ENCODE peak calls at places on chromosomes 1 and 21, in seven cellular contexts. One of them, this sample, is unnamed.

GRCh38 chr21:19603011-19603593 is 1199.5 kb upstream of the TMPRSS15 start:
- DNase-seq in colonic mucosa: no peak
- DNase-seq in prostate gland: no peak
- DNase-seq in left ventricle myocardium inferior: no peak
- DNase-seq in tibial nerve: no peak
- DNase-seq in OCI-LY7: no peak
- DNase-seq in mammary epithelial cell: no peak
- DNase-seq in this sample: peak; percentile 52

GRCh38 chr1:208174736-208175507 is 69.3 kb downstream of the PLXNA2 start:
- DNase-seq in tibial nerve: no peak
- DNase-seq in mammary epithelial cell: no peak
- DNase-seq in colonic mucosa: no peak
- DNase-seq in prostate gland: no peak
- DNase-seq in left ventricle myocardium inferior: no peak
- DNase-seq in OCI-LY7: no peak
- DNase-seq in this sample: peak; percentile 88

GRCh38 chr1:15139654-15140350 is 13.7 kb upstream of the TMEM51 start:
- DNase-seq in mammary epithelial cell: peak; percentile 43
- DNase-seq in tibial nerve: no peak
- DNase-seq in colonic mucosa: no peak
- DNase-seq in prostate gland: no peak
- DNase-seq in left ventricle myocardium inferior: peak; percentile 22
- DNase-seq in OCI-LY7: no peak
- DNase-seq in this sample: peak; percentile 51

GRCh38 chr1:116751626-116752025 is 2.6 kb upstream of the CD2 start:
- DNase-seq in tibial nerve: no peak
- DNase-seq in prostate gland: no peak
- DNase-seq in colonic mucosa: no peak
- DNase-seq in mammary epithelial cell: no peak
- DNase-seq in OCI-LY7: no peak
- DNase-seq in left ventricle myocardium inferior: no peak
- DNase-seq in this sample: no peak

GRCh38 chr1:45654540-45655280 is 30.9 kb upstream of the CCDC17 start:
- DNase-seq in OCI-LY7: no peak
- DNase-seq in tibial nerve: no peak
- DNase-seq in prostate gland: no peak
- DNase-seq in mammary epithelial cell: peak; percentile 74
- DNase-seq in left ventricle myocardium inferior: no peak
- DNase-seq in colonic mucosa: no peak
- DNase-seq in this sample: no peak

GRCh38 chr1:54885863-54886723 is 902 bp downstream of the DHCR24 start:
- DNase-seq in colonic mucosa: peak; percentile 84
- DNase-seq in OCI-LY7: peak; percentile 30
- DNase-seq in mammary epithelial cell: peak; percentile 77
- DNase-seq in left ventricle myocardium inferior: no peak
- DNase-seq in prostate gland: peak; percentile 52
- DNase-seq in tibial nerve: no peak
- DNase-seq in this sample: no peak

GRCh38 chr1:85278853-85279314 is 2.5 kb upstream of the BCL10 start:
- DNase-seq in tibial nerve: no peak
- DNase-seq in prostate gland: peak; percentile 65
- DNase-seq in mammary epithelial cell: peak; percentile 92
- DNase-seq in left ventricle myocardium inferior: no peak
- DNase-seq in OCI-LY7: no peak
- DNase-seq in colonic mucosa: peak; percentile 86
- DNase-seq in this sample: no peak

GRCh38 chr1:214445846-214446614 is 105.4 kb downstream of the PTPN14 start:
- DNase-seq in colonic mucosa: no peak
- DNase-seq in OCI-LY7: no peak
- DNase-seq in tibial nerve: no peak
- DNase-seq in mammary epithelial cell: peak; percentile 78
- DNase-seq in prostate gland: no peak
- DNase-seq in left ventricle myocardium inferior: no peak
- DNase-seq in this sample: peak; percentile 88

GRCh38 chr1:119320100-119320499 is 48.5 kb upstream of the HAO2 start:
- DNase-seq in left ventricle myocardium inferior: no peak
- DNase-seq in OCI-LY7: no peak
- DNase-seq in mammary epithelial cell: no peak
- DNase-seq in colonic mucosa: no peak
- DNase-seq in prostate gland: no peak
- DNase-seq in tibial nerve: no peak
- DNase-seq in this sample: no peak

GRCh38 chr1:227416156-227416865 is 98.0 kb upstream of the CDC42BPA start:
- DNase-seq in tibial nerve: no peak
- DNase-seq in left ventricle myocardium inferior: no peak
- DNase-seq in colonic mucosa: no peak
- DNase-seq in prostate gland: no peak
- DNase-seq in mammary epithelial cell: peak; percentile 23
- DNase-seq in OCI-LY7: no peak
- DNase-seq in this sample: no peak

GRCh38 chr1:218249757-218250156 is 35.3 kb upstream of the RRP15 start:
- DNase-seq in mammary epithelial cell: no peak
- DNase-seq in prostate gland: no peak
- DNase-seq in colonic mucosa: no peak
- DNase-seq in tibial nerve: no peak
- DNase-seq in left ventricle myocardium inferior: no peak
- DNase-seq in OCI-LY7: no peak
- DNase-seq in this sample: no peak

GRCh38 chr1:32291145-32291707 is 657 bp upstream of the HDAC1 start:
- DNase-seq in mammary epithelial cell: peak; percentile 61
- DNase-seq in prostate gland: no peak
- DNase-seq in tibial nerve: no peak
- DNase-seq in OCI-LY7: no peak
- DNase-seq in left ventricle myocardium inferior: no peak
- DNase-seq in colonic mucosa: no peak
- DNase-seq in this sample: no peak

GRCh38 chr1:7085521-7085920 is 300.3 kb downstream of the CAMTA1 start:
- DNase-seq in prostate gland: no peak
- DNase-seq in left ventricle myocardium inferior: no peak
- DNase-seq in OCI-LY7: no peak
- DNase-seq in colonic mucosa: no peak
- DNase-seq in mammary epithelial cell: no peak
- DNase-seq in tibial nerve: no peak
- DNase-seq in this sample: no peak

GRCh38 chr1:2783435-2784397 is 17.8 kb downstream of the TTC34 start:
- DNase-seq in left ventricle myocardium inferior: no peak
- DNase-seq in OCI-LY7: no peak
- DNase-seq in mammary epithelial cell: no peak
- DNase-seq in colonic mucosa: peak; percentile 8
- DNase-seq in tibial nerve: no peak
- DNase-seq in prostate gland: no peak
- DNase-seq in this sample: no peak

GRCh38 chr1:108194051-108194450 is 6.1 kb downstream of the SLC25A24 start:
- DNase-seq in mammary epithelial cell: no peak
- DNase-seq in OCI-LY7: no peak
- DNase-seq in left ventricle myocardium inferior: no peak
- DNase-seq in colonic mucosa: no peak
- DNase-seq in tibial nerve: no peak
- DNase-seq in prostate gland: no peak
- DNase-seq in this sample: no peak

DNA sequence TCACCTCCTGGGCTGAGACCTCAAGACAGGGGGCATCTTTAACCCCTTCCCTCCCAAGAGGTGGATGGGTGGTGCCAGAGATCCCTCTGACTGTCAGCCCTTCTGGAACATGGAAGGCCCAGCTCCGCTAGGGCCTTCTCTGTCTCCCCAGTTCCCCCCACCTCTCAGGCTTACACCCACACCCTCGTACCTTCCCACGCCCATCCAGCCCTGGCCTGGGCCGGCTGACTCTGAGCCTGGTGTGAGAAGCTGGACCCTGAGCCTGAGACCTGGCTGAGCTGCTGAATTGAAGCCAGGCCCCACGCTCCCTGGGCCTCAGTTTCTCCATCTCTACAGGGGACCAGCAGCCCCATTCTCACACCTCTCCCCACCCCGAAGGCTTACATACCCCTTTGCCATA is 5.4 kb downstream of the EPHA2 start:
- DNase-seq in colonic mucosa: no peak
- DNase-seq in OCI-LY7: no peak
- DNase-seq in left ventricle myocardium inferior: no peak
- DNase-seq in prostate gland: no peak
- DNase-seq in mammary epithelial cell: no peak
- DNase-seq in tibial nerve: no peak
- DNase-seq in this sample: no peak
- H3K4me1 ChIP-seq in colonic mucosa: peaks cover 6% of the 10 kb centered on the region
- H3K4me1 ChIP-seq in OCI-LY7: peaks cover 11% of the 10 kb centered on the region
- H3K4me1 ChIP-seq in left ventricle myocardium inferior: peaks cover 98% of the 10 kb centered on the region
- H3K4me1 ChIP-seq in prostate gland: peaks cover 1% of the 10 kb centered on the region
- H3K4me1 ChIP-seq in mammary epithelial cell: peaks cover 61% of the 10 kb centered on the region
- H3K4me1 ChIP-seq in tibial nerve: peaks cover 59% of the 10 kb centered on the region
- H3K4me1 ChIP-seq in this sample: peaks cover 60% of the 10 kb centered on the region

GRCh38 chr1:46689326-46689725 is 17.7 kb downstream of the TEX38 start:
- DNase-seq in left ventricle myocardium inferior: no peak
- DNase-seq in colonic mucosa: peak; percentile 27
- DNase-seq in tibial nerve: no peak
- DNase-seq in OCI-LY7: no peak
- DNase-seq in mammary epithelial cell: no peak
- DNase-seq in prostate gland: no peak
- DNase-seq in this sample: peak; percentile 54

GRCh38 chr1:46689897-46690296 is 18.2 kb downstream of the TEX38 start:
- DNase-seq in prostate gland: no peak
- DNase-seq in colonic mucosa: no peak
- DNase-seq in left ventricle myocardium inferior: no peak
- DNase-seq in tibial nerve: no peak
- DNase-seq in OCI-LY7: no peak
- DNase-seq in mammary epithelial cell: no peak
- DNase-seq in this sample: no peak

GRCh38 chr1:46692806-46693770 is 21.4 kb downstream of the TEX38 start:
- DNase-seq in tibial nerve: no peak
- DNase-seq in prostate gland: no peak
- DNase-seq in OCI-LY7: no peak
- DNase-seq in colonic mucosa: no peak
- DNase-seq in left ventricle myocardium inferior: no peak
- DNase-seq in mammary epithelial cell: no peak
- DNase-seq in this sample: no peak

GRCh38 chr1:46691997-46692790 is 20.5 kb downstream of the TEX38 start:
- DNase-seq in OCI-LY7: no peak
- DNase-seq in tibial nerve: no peak
- DNase-seq in prostate gland: no peak
- DNase-seq in colonic mucosa: no peak
- DNase-seq in left ventricle myocardium inferior: no peak
- DNase-seq in mammary epithelial cell: no peak
- DNase-seq in this sample: no peak

DNA sequence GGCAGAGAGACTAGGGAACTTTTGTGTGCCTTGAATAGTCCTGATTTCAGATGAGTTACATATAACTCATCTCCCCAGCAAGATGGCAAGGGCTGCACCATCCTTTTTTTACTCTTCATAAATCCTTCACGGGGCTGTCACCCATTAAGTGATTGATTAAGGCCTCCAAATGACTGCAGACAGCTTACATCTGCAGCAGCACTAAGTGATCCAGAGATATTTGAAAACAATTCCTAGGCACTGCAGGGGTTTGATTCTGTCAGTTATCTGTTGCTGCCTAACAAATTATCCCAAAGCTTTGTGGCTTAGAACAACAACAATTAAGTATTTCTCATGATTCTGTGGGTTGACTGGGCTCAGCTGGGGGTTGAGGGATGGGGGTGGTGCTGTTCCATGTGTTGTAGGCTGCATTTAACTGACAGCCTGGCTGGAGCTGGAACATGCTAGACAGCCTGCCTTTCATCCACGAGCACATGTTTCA is 19.3 kb downstream of the TEX38 start:
- DNase-seq in colonic mucosa: no peak
- DNase-seq in mammary epithelial cell: no peak
- DNase-seq in prostate gland: no peak
- DNase-seq in OCI-LY7: no peak
- DNase-seq in left ventricle myocardium inferior: no peak
- DNase-seq in tibial nerve: no peak
- DNase-seq in this sample: no peak
- H3K4me1 ChIP-seq in colonic mucosa: peaks cover 10% of the 10 kb centered on the region
- H3K4me1 ChIP-seq in mammary epithelial cell: no peaks in the 10 kb centered on the region
- H3K4me1 ChIP-seq in prostate gland: peaks cover 20% of the 10 kb centered on the region
- H3K4me1 ChIP-seq in OCI-LY7: no peaks in the 10 kb centered on the region
- H3K4me1 ChIP-seq in left ventricle myocardium inferior: peaks cover 50% of the 10 kb centered on the region
- H3K4me1 ChIP-seq in tibial nerve: no peaks in the 10 kb centered on the region
- H3K4me1 ChIP-seq in this sample: peaks cover 11% of the 10 kb centered on the region

DNA sequence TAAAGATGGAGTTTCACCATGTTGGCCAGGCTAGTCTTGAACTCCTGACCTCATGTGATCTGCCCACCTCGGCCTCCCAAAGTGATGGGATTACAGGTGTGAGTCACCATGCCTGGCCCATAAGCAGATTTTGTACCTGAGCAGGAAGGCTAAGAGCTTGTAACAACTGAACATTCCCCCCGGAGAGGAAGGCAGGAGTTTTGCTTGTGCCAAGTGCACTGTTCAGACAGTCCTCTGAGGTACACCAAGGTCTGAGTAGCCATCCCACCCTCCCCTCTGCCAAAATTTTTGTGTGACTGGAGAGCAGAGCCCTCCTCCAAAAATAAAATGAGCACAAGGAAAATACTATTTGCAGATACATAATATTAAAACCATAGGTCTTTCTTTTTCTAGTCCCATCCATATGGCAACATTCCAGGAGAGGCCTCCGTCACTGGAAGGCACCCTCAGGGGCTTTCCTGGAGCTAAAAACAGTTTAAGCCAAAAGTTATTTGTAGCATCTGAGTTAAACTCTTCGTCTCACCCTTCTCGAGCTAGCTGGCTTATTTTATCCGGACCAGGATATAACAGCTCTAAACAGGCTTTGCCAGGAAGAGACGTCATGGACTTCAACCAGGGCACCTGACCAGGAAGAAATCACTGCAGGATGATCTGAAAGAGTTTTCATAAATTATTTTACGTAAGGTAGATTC is 27.2 kb downstream of the CAPN2 start:
- DNase-seq in tibial nerve: no peak
- DNase-seq in OCI-LY7: no peak
- DNase-seq in left ventricle myocardium inferior: no peak
- DNase-seq in colonic mucosa: peak; percentile 67
- DNase-seq in mammary epithelial cell: peak; percentile 32
- DNase-seq in prostate gland: peak; percentile 46
- DNase-seq in this sample: no peak
- H3K4me1 ChIP-seq in tibial nerve: no peaks in the 10 kb centered on the region
- H3K4me1 ChIP-seq in OCI-LY7: no peaks in the 10 kb centered on the region
- H3K4me1 ChIP-seq in left ventricle myocardium inferior: peaks cover 95% of the 10 kb centered on the region
- H3K4me1 ChIP-seq in colonic mucosa: peaks cover 21% of the 10 kb centered on the region
- H3K4me1 ChIP-seq in mammary epithelial cell: peaks cover 37% of the 10 kb centered on the region
- H3K4me1 ChIP-seq in prostate gland: peaks cover 11% of the 10 kb centered on the region
- H3K4me1 ChIP-seq in this sample: peaks cover 37% of the 10 kb centered on the region

GRCh38 chr1:28259935-28260802 is 851 bp downstream of the SESN2 start:
- DNase-seq in prostate gland: peak; percentile 84
- DNase-seq in mammary epithelial cell: peak; percentile 87
- DNase-seq in OCI-LY7: no peak
- DNase-seq in colonic mucosa: peak; percentile 78
- DNase-seq in tibial nerve: no peak
- DNase-seq in left ventricle myocardium inferior: peak; percentile 79
- DNase-seq in this sample: peak; percentile 83

GRCh38 chr1:28257736-28258135 is 1.6 kb upstream of the SESN2 start:
- DNase-seq in prostate gland: no peak
- DNase-seq in tibial nerve: no peak
- DNase-seq in colonic mucosa: no peak
- DNase-seq in OCI-LY7: no peak
- DNase-seq in left ventricle myocardium inferior: no peak
- DNase-seq in mammary epithelial cell: no peak
- DNase-seq in this sample: no peak

GRCh38 chr1:28259252-28259934 is at the start of gene SESN2:
- DNase-seq in colonic mucosa: peak; percentile 100
- DNase-seq in mammary epithelial cell: peak; percentile 99
- DNase-seq in OCI-LY7: peak; percentile 100
- DNase-seq in prostate gland: peak; percentile 99
- DNase-seq in left ventricle myocardium inferior: peak; percentile 100
- DNase-seq in tibial nerve: peak; percentile 100
- DNase-seq in this sample: peak; percentile 99

GRCh38 chr1:28258628-28259251 is 578 bp upstream of the SESN2 start:
- DNase-seq in colonic mucosa: no peak
- DNase-seq in mammary epithelial cell: peak; percentile 41
- DNase-seq in OCI-LY7: no peak
- DNase-seq in tibial nerve: no peak
- DNase-seq in left ventricle myocardium inferior: no peak
- DNase-seq in prostate gland: no peak
- DNase-seq in this sample: no peak

GRCh38 chr1:28260803-28261174 is 1.5 kb downstream of the SESN2 start:
- DNase-seq in tibial nerve: no peak
- DNase-seq in colonic mucosa: no peak
- DNase-seq in mammary epithelial cell: no peak
- DNase-seq in prostate gland: no peak
- DNase-seq in OCI-LY7: no peak
- DNase-seq in left ventricle myocardium inferior: no peak
- DNase-seq in this sample: no peak
- H3K4me1 ChIP-seq in tibial nerve: peaks cover 15% of the 10 kb centered on the region
- H3K4me1 ChIP-seq in colonic mucosa: peaks cover 20% of the 10 kb centered on the region
- H3K4me1 ChIP-seq in mammary epithelial cell: peaks cover 26% of the 10 kb centered on the region
- H3K4me1 ChIP-seq in prostate gland: no peaks in the 10 kb centered on the region
- H3K4me1 ChIP-seq in OCI-LY7: peaks cover 24% of the 10 kb centered on the region
- H3K4me1 ChIP-seq in left ventricle myocardium inferior: peaks cover 63% of the 10 kb centered on the region
- H3K4me1 ChIP-seq in this sample: peaks cover 4% of the 10 kb centered on the region

This sample was measured in SJCRH30.